ENCODE peak calls at places on chromosomes 16 and 17, in eight cellular contexts. Y is effector memory CD4-positive, alpha-beta T cell; F is adrenal gland; I is kidney epithelial cell; M is tibial artery; B is CD8-positive, alpha-beta T cell; Z is CD8-positive, alpha-beta memory T cell; U is ovary. D is an unnamed sample. For H3K36me3, the result is how much of the 10 kb centered on the place peaks cover.

GRCh38 chr16:53664724-53665345 is 38.8 kb downstream of the RPGRIP1L start:
- DNase-seq in Y (no peak), F (no peak), I (no peak), M (no peak), B (no peak), Z (no peak), U (no peak), D (no peak)

GRCh38 chr17:29740017-29740416 is 117.3 kb upstream of the CORO6 start:
- DNase-seq in Y (no peak), F (no peak), I (no peak), M (no peak), B (no peak), Z (no peak), U (no peak), D (no peak)

GRCh38 chr16:353404-354285 is 1.1 kb upstream of the AXIN1 start:
- DNase-seq in Y (no peak), F (no peak), I (no peak), M (no peak), B (no peak), Z (no peak), U (peak), D (no peak)

GRCh38 chr16:7137560-7138330 is 194.9 kb upstream of the RBFOX1 start:
- DNase-seq in Y (no peak), F (no peak), I (no peak), M (no peak), B (no peak), Z (no peak), U (no peak), D (no peak)

GRCh38 chr17:74467221-74467951 is 952 bp downstream of the CD300A start:
- DNase-seq in Y (no peak), F (no peak), I (no peak), M (no peak), B (no peak), Z (no peak), U (no peak), D (no peak)

GRCh38 chr16:89922477-89922883 is 662 bp upstream of the TUBB3 start:
- DNase-seq in Y (no peak), F (peak), I (peak), M (peak), B (peak), Z (no peak), U (peak), D (peak)

GRCh38 chr17:66655861-66656260 is 179.1 kb upstream of the CACNG5 start:
- DNase-seq in Y (no peak), F (no peak), I (no peak), M (no peak), B (no peak), Z (no peak), U (no peak), D (no peak)

GRCh38 chr17:74212262-74212912 is 984 bp upstream of the TTYH2 start:
- DNase-seq in Y (peak), F (peak), I (no peak), M (no peak), B (peak), Z (peak), U (peak), D (peak)

GRCh38 chr17:4176803-4177472 is 33.9 kb downstream of the CYB5D2 start:
- DNase-seq in Y (no peak), F (no peak), I (no peak), M (no peak), B (no peak), Z (no peak), U (no peak), D (no peak)

GRCh38 chr16:50889746-50890145 is 147.9 kb downstream of the CYLD start:
- DNase-seq in Y (no peak), F (no peak), I (no peak), M (no peak), B (no peak), Z (no peak), U (no peak), D (no peak)

GRCh38 chr16:797120-797420 is 3.5 kb downstream of the GNG13 start:
- DNase-seq in Y (no peak), F (no peak), I (no peak), M (no peak), B (no peak), Z (no peak), U (no peak), D (no peak)

GRCh38 chr16:89367538-89368059 is 122.8 kb downstream of the ANKRD11 start:
- DNase-seq in Y (no peak), F (no peak), I (no peak), M (no peak), B (no peak), Z (no peak), U (no peak), D (no peak)

GRCh38 chr16:81449899-81450608 is 5.4 kb downstream of the CMIP start:
- DNase-seq in Y (no peak), F (no peak), I (no peak), M (no peak), B (no peak), Z (no peak), U (no peak), D (no peak)

GRCh38 chr17:13750783-13751484 is 149.2 kb upstream of the HS3ST3A1 start:
- DNase-seq in Y (no peak), F (no peak), I (no peak), M (no peak), B (no peak), Z (no peak), U (no peak), D (no peak)

GRCh38 chr17:81923302-81924260 is 4.0 kb downstream of the MAFG start:
- DNase-seq in Y (no peak), F (peak), I (peak), M (peak), B (no peak), Z (no peak), U (peak), D (peak)

GRCh38 chr17:40203131-40203530 is 16.0 kb upstream of the WIPF2 start:
- DNase-seq in Y (no peak), F (peak), I (no peak), M (no peak), B (no peak), Z (no peak), U (no peak), D (no peak)

GRCh38 chr16:29977063-29977462 is 3.4 kb downstream of the TAOK2 start:
- DNase-seq in Y (no peak), F (no peak), I (no peak), M (no peak), B (no peak), Z (no peak), U (no peak), D (no peak)
- H3K4me3 ChIP-seq in Y (no peak), F (peak), I (no peak), M (no peak), B (no peak), Z (no peak), U (no peak), D (no peak)

GRCh38 chr16:15723808-15724207 is 73.8 kb downstream of the NDE1 start:
- DNase-seq in Y (no peak), F (no peak), I (no peak), M (no peak), B (no peak), Z (no peak), U (no peak), D (no peak)
- H3K36me3 ChIP-seq in Y (under half), F (under half), I (under half), M (half or more), B (under half), Z (under half), U (under half), D (half or more)

DNA sequence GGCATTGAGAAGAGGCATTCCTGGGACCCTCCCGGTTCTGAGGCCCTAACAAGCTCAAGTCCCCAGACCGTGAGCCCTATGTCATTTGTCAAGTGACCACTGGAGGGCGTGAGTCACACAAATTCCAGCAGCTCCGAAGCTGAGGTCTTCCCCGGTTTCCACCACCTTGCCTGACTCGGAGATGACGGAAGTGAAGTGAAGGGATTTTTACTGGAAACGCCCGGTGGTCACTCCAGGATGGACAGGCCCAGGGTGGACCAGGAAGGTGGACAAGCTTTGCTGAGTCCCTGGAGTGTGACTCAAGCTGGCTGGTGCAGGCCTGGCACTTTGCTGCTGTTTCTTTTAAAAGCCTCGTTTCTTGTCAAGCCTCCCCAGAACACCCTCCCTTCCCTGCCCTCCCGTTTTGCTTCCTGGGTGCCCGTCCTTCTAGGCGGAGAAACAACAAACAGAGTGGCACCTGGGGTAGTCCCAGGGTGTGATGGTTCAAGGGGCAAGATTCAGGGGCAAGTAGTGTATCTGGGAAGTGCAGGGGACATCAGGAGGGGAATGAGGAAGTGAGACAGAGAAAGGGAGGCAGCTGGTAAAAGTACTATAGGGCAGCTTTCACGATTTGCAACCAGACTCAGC is 5.3 kb upstream of the NOS2 start:
- DNase-seq in Y (peak), F (peak), I (peak), M (peak), B (peak), Z (peak), U (peak), D (peak)
- H3K4me3 ChIP-seq in Y (peak), F (peak), I (peak), M (peak), B (peak), Z (peak), U (peak), D (peak)

GRCh38 chr17:78804777-78805176 is 22.7 kb upstream of the CYTH1 start:
- DNase-seq in Y (no peak), F (no peak), I (no peak), M (no peak), B (no peak), Z (no peak), U (no peak), D (no peak)
- H3K36me3 ChIP-seq in Y (under half), F (half or more), I (under half), M (half or more), B (half or more), Z (half or more), U (under half), D (half or more)

GRCh38 chr16:2038359-2039285 is 9.0 kb downstream of the NTHL1 start:
- DNase-seq in Y (no peak), F (no peak), I (no peak), M (no peak), B (no peak), Z (no peak), U (peak), D (peak)
- H3K4me3 ChIP-seq in Y (no peak), F (no peak), I (no peak), M (no peak), B (no peak), Z (no peak), U (peak), D (peak)

GRCh38 chr16:25163683-25164082 is 52.1 kb downstream of the LCMT1 start:
- DNase-seq in Y (no peak), F (no peak), I (no peak), M (no peak), B (no peak), Z (no peak), U (no peak), D (no peak)
- H3K36me3 ChIP-seq in Y (under half), F (half or more), I (under half), M (half or more), B (under half), Z (under half), U (under half), D (half or more)

DNA sequence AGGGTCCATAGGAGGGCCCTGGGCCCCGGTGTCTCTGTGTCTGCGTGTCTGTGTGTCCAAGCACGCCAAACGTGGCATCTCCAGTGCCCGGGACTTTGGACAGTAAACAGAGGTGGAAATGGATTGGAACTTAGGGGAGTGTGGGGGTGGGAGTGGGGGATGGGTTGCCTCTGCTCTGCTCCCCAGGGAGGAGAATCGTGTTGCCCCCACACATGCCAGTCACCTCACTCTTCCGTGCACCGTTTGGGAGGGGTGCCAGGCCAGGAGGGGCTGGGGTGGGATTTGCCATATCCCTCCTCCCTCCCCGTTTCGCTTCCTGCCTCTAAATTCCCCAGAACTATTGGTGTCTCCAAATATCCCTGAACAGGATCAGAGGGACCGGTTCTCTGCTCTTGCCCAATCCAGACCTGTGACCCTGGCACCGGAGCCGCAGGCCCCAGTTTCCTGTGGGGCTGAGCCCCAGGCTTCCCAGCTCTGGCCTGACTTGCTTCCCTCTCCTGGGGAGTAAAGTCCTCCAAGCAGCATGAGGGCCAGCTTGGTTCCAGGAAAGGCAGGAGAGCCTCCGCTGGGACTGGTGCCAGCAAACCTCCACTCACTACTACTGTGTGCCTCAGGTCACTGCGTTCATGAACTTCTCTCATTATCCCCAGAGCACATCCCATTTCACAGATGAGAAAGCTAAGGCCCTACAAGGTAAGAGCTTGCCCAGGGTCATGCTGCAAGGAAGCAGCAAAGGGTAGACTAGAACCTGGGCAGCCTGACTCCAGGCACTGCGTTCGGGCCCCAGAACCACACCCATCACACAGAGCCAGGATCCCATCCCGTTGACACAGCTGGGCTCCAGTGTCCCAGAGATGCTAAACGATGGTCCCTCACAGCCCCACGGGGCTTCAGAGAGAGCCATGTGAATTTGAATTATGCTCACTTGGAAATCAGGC is at the start of gene ASGR1:
- DNase-seq in Y (no peak), F (no peak), I (no peak), M (peak), B (no peak), Z (no peak), U (no peak), D (no peak)
- H3K4me3 ChIP-seq in Y (no peak), F (no peak), I (no peak), M (no peak), B (no peak), Z (no peak), U (no peak), D (no peak)

DNA sequence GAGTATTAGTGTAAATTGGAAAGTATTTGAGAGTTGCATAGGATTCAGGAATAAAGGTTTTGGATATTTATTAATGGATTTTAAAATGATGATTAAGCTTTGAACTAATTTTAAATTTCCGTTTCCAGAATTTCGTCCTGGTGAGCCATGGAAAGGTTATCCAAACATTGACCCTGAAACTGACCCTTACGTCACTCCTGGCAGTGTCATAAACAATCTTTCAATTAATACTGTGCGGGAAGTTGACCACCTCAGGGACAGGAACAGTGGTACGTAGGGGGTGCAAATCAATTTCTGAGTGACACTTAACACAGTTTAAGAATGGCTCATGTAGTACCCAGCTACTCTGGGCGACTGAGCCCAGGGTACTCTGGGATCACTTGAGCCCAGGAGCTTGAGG is 29.1 kb upstream of the SLC5A11 start:
- DNase-seq in Y (no peak), F (no peak), I (no peak), M (no peak), B (no peak), Z (no peak), U (no peak), D (no peak)
- H3K36me3 ChIP-seq in Y (half or more), F (half or more), I (under half), M (half or more), B (half or more), Z (half or more), U (under half), D (half or more)

DNA sequence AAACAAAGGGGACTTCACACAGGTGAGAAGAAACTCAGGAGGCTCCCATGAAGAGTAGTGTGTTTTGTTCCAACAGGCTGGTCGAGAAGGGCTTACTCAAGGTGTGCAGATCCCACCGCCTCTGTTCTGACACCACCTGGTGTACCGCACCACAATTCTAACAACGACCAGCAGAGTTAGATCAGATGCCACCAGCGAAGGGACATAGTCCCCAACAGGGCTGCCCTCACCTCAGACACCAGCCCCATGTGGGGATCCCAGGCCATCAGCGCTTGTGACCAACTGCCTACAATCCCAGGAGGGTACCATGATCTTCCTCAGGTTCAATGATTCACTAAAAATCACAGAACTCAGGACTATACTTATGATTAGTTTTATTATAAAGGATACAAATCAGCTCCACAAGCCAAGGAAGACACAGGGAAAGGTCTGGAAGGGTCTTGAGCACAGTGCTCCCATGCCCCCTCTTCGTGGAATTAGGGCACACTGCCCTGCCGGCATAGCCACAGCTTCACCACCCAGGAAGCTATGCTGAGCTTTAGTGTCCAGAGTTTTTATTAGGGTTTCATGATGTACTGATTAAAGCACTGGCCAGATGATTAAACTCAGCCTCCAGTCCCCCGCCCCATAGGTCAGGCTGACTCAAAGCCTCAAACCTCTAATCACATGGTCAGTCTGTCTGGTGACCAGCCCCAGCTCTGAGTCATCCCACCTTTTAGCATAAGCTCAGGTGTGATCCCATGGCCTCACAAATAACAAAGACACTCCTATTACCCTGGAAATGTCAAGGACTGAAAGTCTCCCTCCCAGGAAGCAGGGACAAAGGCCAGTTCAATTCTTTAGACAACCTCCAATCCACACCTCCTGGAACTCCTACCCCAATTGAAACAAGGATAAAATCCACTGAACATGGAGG is 26.0 kb downstream of the TRIM25 start:
- DNase-seq in Y (no peak), F (no peak), I (no peak), M (no peak), B (no peak), Z (no peak), U (no peak), D (no peak)
- H3K4me3 ChIP-seq in Y (no peak), F (no peak), I (no peak), M (no peak), B (no peak), Z (no peak), U (no peak), D (no peak)